ENCODE peak calls at places on chromosomes 5 and 9, in six cellular contexts. Y is K562, K is sigmoid colon, Q is SK-N-SH, O is upper lobe of left lung, V is stomach. X is an unnamed sample.

GRCh38 chr9:111036068-111036789 is 2.0 kb downstream of the LPAR1 start:
- DNase-seq in Y (no peak), K (peak; percentile 88), Q (peak; percentile 69), O (peak; percentile 72), V (peak; percentile 66), X (peak; percentile 76)

GRCh38 chr5:80191991-80192398 is 63.9 kb downstream of the SERINC5 start:
- DNase-seq in Y (peak; percentile 52), K (peak; percentile 66), Q (no peak), O (no peak), V (no peak), X (peak; percentile 24)

GRCh38 chr5:377326-377981 is 55.9 kb downstream of the AHRR start:
- DNase-seq in Y (no peak), K (peak; percentile 56), Q (no peak), O (peak; percentile 7), V (no peak), X (peak; percentile 3)

GRCh38 chr5:135008981-135009735 is 24.9 kb downstream of the PITX1 start:
- DNase-seq in Y (no peak), K (peak; percentile 44), Q (peak; percentile 3), O (no peak), V (no peak), X (no peak)

GRCh38 chr9:83535736-83536135 is 2.5 kb downstream of the FRMD3 start:
- DNase-seq in Y (no peak), K (no peak), Q (no peak), O (no peak), V (no peak), X (no peak)

GRCh38 chr5:11955386-11955785 is 51.1 kb upstream of the CTNND2 start:
- DNase-seq in Y (no peak), K (no peak), Q (no peak), O (no peak), V (no peak), X (no peak)

GRCh38 chr5:38758774-38759423 is 86.9 kb upstream of the OSMR start:
- DNase-seq in Y (no peak), K (no peak), Q (no peak), O (no peak), V (no peak), X (no peak)

GRCh38 chr5:171639966-171640365 is 145.7 kb upstream of the SMIM23 start:
- DNase-seq in Y (no peak), K (no peak), Q (no peak), O (no peak), V (no peak), X (no peak)

GRCh38 chr5:88436290-88436689 is 167.6 kb upstream of the TMEM161B start:
- DNase-seq in Y (no peak), K (no peak), Q (no peak), O (no peak), V (no peak), X (no peak)

GRCh38 chr5:10442581-10442980 is 902 bp downstream of the ROPN1L start:
- DNase-seq in Y (no peak), K (no peak), Q (no peak), O (no peak), V (no peak), X (no peak)

GRCh38 chr9:123550797-123551196 is 194.8 kb downstream of the CRB2 start:
- DNase-seq in Y (no peak), K (no peak), Q (peak; percentile 37), O (no peak), V (no peak), X (no peak)

GRCh38 chr5:137415231-137415681 is 83.9 kb downstream of the SPOCK1 start:
- DNase-seq in Y (no peak), K (no peak), Q (no peak), O (no peak), V (no peak), X (no peak)

GRCh38 chr5:169667896-169668674 is 31.0 kb downstream of the DOCK2 start:
- DNase-seq in Y (peak; percentile 26), K (no peak), Q (peak; percentile 36), O (no peak), V (no peak), X (no peak)
- TF ChIP-seq EP300 in Y (no peak), K (no peak), Q (peak; percentile 18), O (no peak), V (no peak), X (no peak)

DNA sequence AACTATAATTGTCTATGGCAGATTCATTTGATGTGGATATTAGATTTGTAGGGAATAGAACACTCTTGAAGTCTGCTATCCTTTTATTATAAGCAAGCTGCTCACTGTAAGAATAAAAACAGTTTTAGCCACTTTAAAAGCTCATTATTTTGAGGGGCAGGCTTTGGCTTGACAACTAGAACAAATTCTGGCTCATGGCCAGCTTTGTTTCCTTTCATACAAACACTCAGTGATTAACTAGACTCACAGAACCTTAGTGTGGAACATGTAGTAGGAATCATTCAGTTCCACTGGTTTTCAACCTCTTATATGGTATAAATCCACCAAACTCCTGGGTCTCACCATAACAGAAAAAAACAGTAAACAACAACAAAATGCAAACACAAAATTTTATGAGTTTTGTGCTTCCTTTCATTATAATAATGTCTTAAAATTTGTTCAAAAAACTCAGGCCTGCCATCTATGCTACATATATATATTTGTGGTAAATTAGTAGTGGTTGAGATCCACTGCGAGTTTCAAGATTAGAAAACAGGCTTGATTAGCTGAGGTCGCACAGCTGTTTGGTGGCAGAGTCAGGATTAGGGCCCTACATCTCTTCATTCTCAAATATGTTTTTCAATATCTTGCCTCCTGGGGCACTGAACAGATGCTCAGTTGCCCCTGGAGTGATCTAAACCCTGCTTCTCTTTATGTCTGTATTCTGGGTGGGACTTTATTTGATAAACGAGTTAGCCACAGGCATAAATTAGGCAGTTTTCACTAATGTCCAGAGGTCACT is 27.6 kb upstream of the CEP120 start:
- DNase-seq in Y (no peak), K (no peak), Q (no peak), O (no peak), V (no peak), X (no peak)
- H3K4me1 ChIP-seq in Y (peaks cover 14% of the 10 kb centered on the region), K (peaks cover 7% of the 10 kb centered on the region), Q (peaks cover 21% of the 10 kb centered on the region), O (no peaks in the 10 kb centered on the region), V (no peaks in the 10 kb centered on the region), X (peaks cover 51% of the 10 kb centered on the region)

GRCh38 chr5:55211184-55211874 is 15.8 kb downstream of the MCIDAS start:
- DNase-seq in Y (no peak), K (no peak), Q (no peak), O (no peak), V (no peak), X (no peak)
- H3K27me3 ChIP-seq in Y (peaks cover 10% of the 10 kb centered on the region), K (no peaks in the 10 kb centered on the region), Q (peaks cover 34% of the 10 kb centered on the region), O (no peaks in the 10 kb centered on the region), V (peaks cover 10% of the 10 kb centered on the region), X (peaks cover 15% of the 10 kb centered on the region)

DNA sequence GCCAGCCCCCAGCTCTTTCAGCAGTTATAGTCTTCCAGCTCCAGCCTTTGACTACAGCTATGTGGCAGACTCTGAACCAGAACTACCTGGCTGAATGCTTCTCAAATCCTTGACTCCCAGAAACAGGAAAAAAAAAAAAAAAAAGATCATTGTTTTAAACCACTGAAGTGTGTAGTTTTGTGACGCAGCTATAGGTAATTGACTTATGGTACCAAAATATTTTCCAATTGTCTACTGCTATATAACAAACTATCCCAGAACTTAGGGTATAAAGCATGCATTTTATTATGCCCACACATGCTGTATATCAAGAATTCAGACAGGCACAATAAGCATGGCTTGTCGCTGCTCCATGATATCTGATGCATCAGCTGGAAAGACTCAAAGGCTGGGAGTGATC is 127.1 kb upstream of the POC5 start:
- DNase-seq in Y (no peak), K (no peak), Q (no peak), O (no peak), V (no peak), X (no peak)
- TF ChIP-seq EP300 in Y (no peak), K (no peak), Q (no peak), O (no peak), V (no peak), X (no peak)

GRCh38 chr9:136624184-136624951 is 38.3 kb upstream of the EGFL7 start:
- DNase-seq in Y (no peak), K (no peak), Q (no peak), O (peak; percentile 25), V (no peak), X (peak; percentile 21)
- H3K4me1 ChIP-seq in Y (no peaks in the 10 kb centered on the region), K (peaks cover 25% of the 10 kb centered on the region), Q (peaks cover 8% of the 10 kb centered on the region), O (peaks cover 60% of the 10 kb centered on the region), V (peaks cover 81% of the 10 kb centered on the region), X (peaks cover 45% of the 10 kb centered on the region)